ENCODE peak calls at places on chromosomes 3 and 15, in eight cellular contexts. One of them, this sample, is unnamed.

GRCh38 chr15:88636039-88636438 is 2.8 kb upstream of the ISG20 start:
- DNase-seq in fibroblast of lung: no peak
- DNase-seq in left ventricle myocardium inferior: no peak
- DNase-seq in H9: peak; percentile 86
- DNase-seq in AG04450: no peak
- DNase-seq in lower leg skin: no peak
- DNase-seq in HL-60: no peak
- DNase-seq in astrocyte of the cerebellum: no peak
- DNase-seq in this sample: no peak

GRCh38 chr3:1082024-1082633 is 10.7 kb upstream of the CNTN6 start:
- DNase-seq in fibroblast of lung: peak; percentile 52
- DNase-seq in left ventricle myocardium inferior: no peak
- DNase-seq in H9: peak; percentile 64
- DNase-seq in AG04450: no peak
- DNase-seq in lower leg skin: no peak
- DNase-seq in HL-60: peak; percentile 26
- DNase-seq in astrocyte of the cerebellum: peak; percentile 59
- DNase-seq in this sample: no peak

GRCh38 chr15:78875107-78875914 is 2.6 kb downstream of the MORF4L1 start:
- DNase-seq in fibroblast of lung: no peak
- DNase-seq in left ventricle myocardium inferior: no peak
- DNase-seq in H9: no peak
- DNase-seq in AG04450: no peak
- DNase-seq in lower leg skin: peak; percentile 83
- DNase-seq in HL-60: no peak
- DNase-seq in astrocyte of the cerebellum: no peak
- DNase-seq in this sample: no peak

GRCh38 chr3:177499779-177500423 is 302.6 kb upstream of the TBL1XR1 start:
- DNase-seq in fibroblast of lung: no peak
- DNase-seq in left ventricle myocardium inferior: no peak
- DNase-seq in H9: no peak
- DNase-seq in AG04450: no peak
- DNase-seq in lower leg skin: no peak
- DNase-seq in HL-60: no peak
- DNase-seq in astrocyte of the cerebellum: no peak
- DNase-seq in this sample: no peak

GRCh38 chr3:170992854-170993253 is 33.7 kb downstream of the SLC2A2 start:
- DNase-seq in fibroblast of lung: peak; percentile 75
- DNase-seq in left ventricle myocardium inferior: no peak
- DNase-seq in H9: no peak
- DNase-seq in AG04450: no peak
- DNase-seq in lower leg skin: no peak
- DNase-seq in HL-60: no peak
- DNase-seq in astrocyte of the cerebellum: no peak
- DNase-seq in this sample: no peak

GRCh38 chr3:4633078-4634004 is 140.2 kb downstream of the ITPR1 start:
- DNase-seq in fibroblast of lung: peak; percentile 65
- DNase-seq in left ventricle myocardium inferior: no peak
- DNase-seq in H9: no peak
- DNase-seq in AG04450: peak; percentile 20
- DNase-seq in lower leg skin: no peak
- DNase-seq in HL-60: peak; percentile 44
- DNase-seq in astrocyte of the cerebellum: peak; percentile 45
- DNase-seq in this sample: peak; percentile 61

GRCh38 chr15:26899658-26900057 is 32.8 kb downstream of the GABRA5 start:
- DNase-seq in fibroblast of lung: no peak
- DNase-seq in left ventricle myocardium inferior: no peak
- DNase-seq in H9: no peak
- DNase-seq in AG04450: no peak
- DNase-seq in lower leg skin: no peak
- DNase-seq in HL-60: no peak
- DNase-seq in astrocyte of the cerebellum: no peak
- DNase-seq in this sample: no peak

GRCh38 chr3:122183893-122184590 is 574 bp downstream of the CASR start:
- DNase-seq in fibroblast of lung: no peak
- DNase-seq in left ventricle myocardium inferior: no peak
- DNase-seq in H9: peak; percentile 45
- DNase-seq in AG04450: no peak
- DNase-seq in lower leg skin: no peak
- DNase-seq in HL-60: no peak
- DNase-seq in astrocyte of the cerebellum: no peak
- DNase-seq in this sample: no peak

GRCh38 chr3:157526036-157526435 is 22.8 kb upstream of the VEPH1 start:
- DNase-seq in fibroblast of lung: no peak
- DNase-seq in left ventricle myocardium inferior: no peak
- DNase-seq in H9: no peak
- DNase-seq in AG04450: no peak
- DNase-seq in lower leg skin: no peak
- DNase-seq in HL-60: no peak
- DNase-seq in astrocyte of the cerebellum: no peak
- DNase-seq in this sample: no peak

GRCh38 chr3:138468886-138469285 is 34.5 kb downstream of the ESYT3 start:
- DNase-seq in fibroblast of lung: no peak
- DNase-seq in left ventricle myocardium inferior: no peak
- DNase-seq in H9: peak; percentile 12
- DNase-seq in AG04450: no peak
- DNase-seq in lower leg skin: no peak
- DNase-seq in HL-60: no peak
- DNase-seq in astrocyte of the cerebellum: no peak
- DNase-seq in this sample: no peak

GRCh38 chr15:25793354-25794050 is 69.6 kb downstream of the ATP10A start:
- DNase-seq in fibroblast of lung: no peak
- DNase-seq in left ventricle myocardium inferior: no peak
- DNase-seq in H9: peak; percentile 15
- DNase-seq in AG04450: no peak
- DNase-seq in lower leg skin: peak; percentile 66
- DNase-seq in HL-60: peak; percentile 52
- DNase-seq in astrocyte of the cerebellum: no peak
- DNase-seq in this sample: no peak

GRCh38 chr3:98359250-98359649 is 5.6 kb downstream of the OR5K4 start:
- DNase-seq in fibroblast of lung: no peak
- DNase-seq in left ventricle myocardium inferior: no peak
- DNase-seq in H9: no peak
- DNase-seq in AG04450: no peak
- DNase-seq in lower leg skin: no peak
- DNase-seq in HL-60: no peak
- DNase-seq in astrocyte of the cerebellum: no peak
- DNase-seq in this sample: no peak

GRCh38 chr15:25783607-25784131 is 79.5 kb downstream of the ATP10A start:
- DNase-seq in fibroblast of lung: no peak
- DNase-seq in left ventricle myocardium inferior: no peak
- DNase-seq in H9: peak; percentile 79
- DNase-seq in AG04450: no peak
- DNase-seq in lower leg skin: no peak
- DNase-seq in HL-60: no peak
- DNase-seq in astrocyte of the cerebellum: no peak
- DNase-seq in this sample: peak; percentile 65

GRCh38 chr15:63953524-63953923 is 92.8 kb downstream of the DAPK2 start:
- DNase-seq in fibroblast of lung: no peak
- DNase-seq in left ventricle myocardium inferior: no peak
- DNase-seq in H9: no peak
- DNase-seq in AG04450: no peak
- DNase-seq in lower leg skin: no peak
- DNase-seq in HL-60: peak; percentile 30
- DNase-seq in astrocyte of the cerebellum: no peak
- DNase-seq in this sample: no peak

GRCh38 chr15:90174140-90174891 is 26.8 kb upstream of the SEMA4B start:
- DNase-seq in fibroblast of lung: peak; percentile 10
- DNase-seq in left ventricle myocardium inferior: peak; percentile 92
- DNase-seq in H9: peak; percentile 41
- DNase-seq in AG04450: no peak
- DNase-seq in lower leg skin: peak; percentile 93
- DNase-seq in HL-60: no peak
- DNase-seq in astrocyte of the cerebellum: no peak
- DNase-seq in this sample: no peak

GRCh38 chr3:94336076-94336741 is 273.3 kb downstream of the NSUN3 start:
- DNase-seq in fibroblast of lung: peak; percentile 63
- DNase-seq in left ventricle myocardium inferior: no peak
- DNase-seq in H9: peak; percentile 31
- DNase-seq in AG04450: peak; percentile 26
- DNase-seq in lower leg skin: no peak
- DNase-seq in HL-60: no peak
- DNase-seq in astrocyte of the cerebellum: peak; percentile 56
- DNase-seq in this sample: no peak

GRCh38 chr15:101048191-101049011 is 129.2 kb downstream of the LRRK1 start:
- DNase-seq in fibroblast of lung: no peak
- DNase-seq in left ventricle myocardium inferior: no peak
- DNase-seq in H9: peak; percentile 47
- DNase-seq in AG04450: no peak
- DNase-seq in lower leg skin: peak; percentile 81
- DNase-seq in HL-60: no peak
- DNase-seq in astrocyte of the cerebellum: no peak
- DNase-seq in this sample: no peak

GRCh38 chr15:98813956-98814355 is 165.6 kb downstream of the IGF1R start:
- DNase-seq in fibroblast of lung: no peak
- DNase-seq in left ventricle myocardium inferior: no peak
- DNase-seq in H9: no peak
- DNase-seq in AG04450: peak; percentile 2
- DNase-seq in lower leg skin: no peak
- DNase-seq in HL-60: no peak
- DNase-seq in astrocyte of the cerebellum: no peak
- DNase-seq in this sample: no peak

GRCh38 chr3:7646851-7647250 is 785.9 kb downstream of the GRM7 start:
- DNase-seq in fibroblast of lung: no peak
- DNase-seq in left ventricle myocardium inferior: no peak
- DNase-seq in H9: no peak
- DNase-seq in AG04450: no peak
- DNase-seq in lower leg skin: no peak
- DNase-seq in HL-60: no peak
- DNase-seq in astrocyte of the cerebellum: no peak
- DNase-seq in this sample: no peak

GRCh38 chr15:58296276-58296675 is 135.5 kb upstream of the LIPC start:
- DNase-seq in fibroblast of lung: no peak
- DNase-seq in left ventricle myocardium inferior: no peak
- DNase-seq in H9: no peak
- DNase-seq in AG04450: no peak
- DNase-seq in lower leg skin: no peak
- DNase-seq in HL-60: no peak
- DNase-seq in astrocyte of the cerebellum: no peak
- DNase-seq in this sample: no peak

GRCh38 chr3:78632925-78633324 is 1134.9 kb downstream of the ROBO1 start:
- DNase-seq in fibroblast of lung: no peak
- DNase-seq in left ventricle myocardium inferior: no peak
- DNase-seq in H9: no peak
- DNase-seq in AG04450: no peak
- DNase-seq in lower leg skin: no peak
- DNase-seq in HL-60: no peak
- DNase-seq in astrocyte of the cerebellum: no peak
- DNase-seq in this sample: peak; percentile 16

GRCh38 chr3:78633626-78634025 is 1134.2 kb downstream of the ROBO1 start:
- DNase-seq in fibroblast of lung: no peak
- DNase-seq in left ventricle myocardium inferior: no peak
- DNase-seq in H9: no peak
- DNase-seq in AG04450: no peak
- DNase-seq in lower leg skin: no peak
- DNase-seq in HL-60: no peak
- DNase-seq in astrocyte of the cerebellum: no peak
- DNase-seq in this sample: peak; percentile 14

GRCh38 chr3:78634316-78634715 is 1133.5 kb downstream of the ROBO1 start:
- DNase-seq in fibroblast of lung: peak; percentile 58
- DNase-seq in left ventricle myocardium inferior: no peak
- DNase-seq in H9: no peak
- DNase-seq in AG04450: no peak
- DNase-seq in lower leg skin: no peak
- DNase-seq in HL-60: no peak
- DNase-seq in astrocyte of the cerebellum: no peak
- DNase-seq in this sample: no peak

DNA sequence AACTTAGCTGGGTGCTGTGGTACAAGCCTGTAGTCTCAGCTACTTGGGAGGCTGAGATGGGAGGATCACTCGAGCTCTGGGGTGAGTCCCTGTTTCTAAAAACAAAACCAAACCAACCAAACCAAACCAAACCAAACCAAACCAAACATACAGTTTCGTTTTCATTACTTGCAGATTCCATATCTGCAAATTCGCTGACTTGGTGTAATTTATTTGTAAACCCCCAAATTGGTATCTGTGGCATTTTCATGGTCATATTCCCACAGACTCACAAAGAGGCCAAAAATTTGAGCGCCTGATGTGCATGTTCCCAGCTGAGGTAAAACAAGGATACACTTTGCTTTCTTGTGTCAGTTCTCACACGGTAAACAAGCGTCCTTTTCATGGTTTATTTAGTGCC is 1138.3 kb downstream of the ROBO1 start:
- DNase-seq in fibroblast of lung: no peak
- DNase-seq in left ventricle myocardium inferior: no peak
- DNase-seq in H9: no peak
- DNase-seq in AG04450: no peak
- DNase-seq in lower leg skin: no peak
- DNase-seq in HL-60: no peak
- DNase-seq in astrocyte of the cerebellum: no peak
- DNase-seq in this sample: no peak
- TF ChIP-seq CTCF in fibroblast of lung: no peak
- TF ChIP-seq CTCF in left ventricle myocardium inferior: no peak
- TF ChIP-seq CTCF in H9: no peak
- TF ChIP-seq CTCF in AG04450: no peak
- TF ChIP-seq CTCF in lower leg skin: no peak
- TF ChIP-seq CTCF in HL-60: no peak
- TF ChIP-seq CTCF in astrocyte of the cerebellum: no peak
- TF ChIP-seq CTCF in this sample: no peak

DNA sequence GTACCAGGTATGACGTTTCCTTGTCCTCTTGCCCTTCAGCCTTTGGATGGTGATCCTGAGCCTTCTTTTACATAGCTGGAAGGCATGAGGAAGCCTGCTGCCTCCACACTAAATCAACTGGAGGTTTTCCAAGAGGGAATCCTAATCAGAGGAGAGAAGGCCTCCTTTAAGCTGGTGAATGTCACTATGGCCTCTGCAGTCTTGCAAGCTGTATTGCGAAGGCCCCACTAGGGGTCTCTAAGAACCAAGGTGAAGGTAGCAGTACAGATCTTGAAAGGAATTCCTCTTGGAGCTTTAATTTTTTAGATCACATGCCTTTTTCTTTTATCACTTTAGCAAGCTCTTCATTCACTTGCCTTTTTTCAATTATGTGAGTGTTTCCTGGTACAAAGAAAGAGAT is 119.2 kb downstream of the GHSR start:
- DNase-seq in fibroblast of lung: no peak
- DNase-seq in left ventricle myocardium inferior: no peak
- DNase-seq in H9: peak; percentile 45
- DNase-seq in AG04450: no peak
- DNase-seq in lower leg skin: no peak
- DNase-seq in HL-60: no peak
- DNase-seq in astrocyte of the cerebellum: no peak
- DNase-seq in this sample: no peak
- TF ChIP-seq CTCF in fibroblast of lung: no peak
- TF ChIP-seq CTCF in left ventricle myocardium inferior: no peak
- TF ChIP-seq CTCF in H9: peak; percentile 58
- TF ChIP-seq CTCF in AG04450: peak; percentile 16
- TF ChIP-seq CTCF in lower leg skin: no peak
- TF ChIP-seq CTCF in HL-60: no peak
- TF ChIP-seq CTCF in astrocyte of the cerebellum: no peak
- TF ChIP-seq CTCF in this sample: no peak

GRCh38 chr3:134126153-134126552 is 96.4 kb upstream of the SLCO2A1 start:
- DNase-seq in fibroblast of lung: no peak
- DNase-seq in left ventricle myocardium inferior: no peak
- DNase-seq in H9: no peak
- DNase-seq in AG04450: no peak
- DNase-seq in lower leg skin: no peak
- DNase-seq in HL-60: peak; percentile 7
- DNase-seq in astrocyte of the cerebellum: no peak
- DNase-seq in this sample: no peak
- TF ChIP-seq CTCF in fibroblast of lung: no peak
- TF ChIP-seq CTCF in left ventricle myocardium inferior: no peak
- TF ChIP-seq CTCF in H9: peak; percentile 50
- TF ChIP-seq CTCF in AG04450: peak; percentile 26
- TF ChIP-seq CTCF in lower leg skin: no peak
- TF ChIP-seq CTCF in HL-60: no peak
- TF ChIP-seq CTCF in astrocyte of the cerebellum: no peak
- TF ChIP-seq CTCF in this sample: peak; percentile 24

GRCh38 chr15:22954798-22955543 is 25.2 kb downstream of the CYFIP1 start:
- DNase-seq in fibroblast of lung: no peak
- DNase-seq in left ventricle myocardium inferior: no peak
- DNase-seq in H9: no peak
- DNase-seq in AG04450: no peak
- DNase-seq in lower leg skin: no peak
- DNase-seq in HL-60: no peak
- DNase-seq in astrocyte of the cerebellum: no peak
- DNase-seq in this sample: no peak
- TF ChIP-seq CTCF in fibroblast of lung: no peak
- TF ChIP-seq CTCF in left ventricle myocardium inferior: no peak
- TF ChIP-seq CTCF in H9: no peak
- TF ChIP-seq CTCF in AG04450: no peak
- TF ChIP-seq CTCF in lower leg skin: no peak
- TF ChIP-seq CTCF in HL-60: no peak
- TF ChIP-seq CTCF in astrocyte of the cerebellum: no peak
- TF ChIP-seq CTCF in this sample: no peak

This sample was measured in HFF-Myc.